ENCODE peak calls at places on chromosomes 3 and 15, in nine cellular contexts. C is tibial artery; J is pancreas; H is psoas muscle; Q is right lobe of liver; S is neuronal stem cell; N is lower lobe of right lung; F is astrocyte of the spinal cord; U is CD8-positive, alpha-beta T cell. O is an unnamed sample.

GRCh38 chr15:47822066-47822465 is 104.8 kb downstream of the SEMA6D start:
- DNase-seq in C (no peak), J (peak), H (no peak), Q (no peak), S (no peak), N (no peak), F (no peak), U (no peak), O (no peak)

GRCh38 chr3:184523825-184524615 is 37.6 kb upstream of the EPHB3 start:
- DNase-seq in C (no peak), J (no peak), H (no peak), Q (no peak), S (no peak), N (no peak), F (peak), U (peak), O (no peak)

GRCh38 chr3:188734395-188734794 is 437.4 kb upstream of the TPRG1 start:
- DNase-seq in C (no peak), J (no peak), H (no peak), Q (no peak), S (no peak), N (no peak), F (no peak), U (no peak), O (no peak)

GRCh38 chr3:113498221-113499005 is 16.5 kb downstream of the SPICE1 start:
- DNase-seq in C (no peak), J (no peak), H (no peak), Q (no peak), S (no peak), N (no peak), F (peak), U (no peak), O (no peak)

GRCh38 chr3:73353661-73354217 is 271.0 kb downstream of the PDZRN3 start:
- DNase-seq in C (no peak), J (no peak), H (no peak), Q (no peak), S (no peak), N (no peak), F (no peak), U (no peak), O (no peak)

GRCh38 chr3:108090066-108090700 is 648 bp downstream of the CD47 start:
- DNase-seq in C (peak), J (no peak), H (no peak), Q (peak), S (peak), N (peak), F (peak), U (no peak), O (no peak)

GRCh38 chr15:66848666-66849392 is 146.8 kb downstream of the SMAD6 start:
- DNase-seq in C (no peak), J (no peak), H (no peak), Q (peak), S (no peak), N (peak), F (no peak), U (no peak), O (no peak)

GRCh38 chr15:40343512-40343911 is 2.8 kb upstream of the CCDC9B start:
- DNase-seq in C (peak), J (no peak), H (peak), Q (no peak), S (no peak), N (no peak), F (peak), U (no peak), O (no peak)

GRCh38 chr15:65818927-65819562 is 27.0 kb upstream of the DENND4A start:
- DNase-seq in C (no peak), J (no peak), H (no peak), Q (no peak), S (no peak), N (no peak), F (no peak), U (no peak), O (no peak)

GRCh38 chr3:156172536-156172935 is 52.2 kb downstream of the KCNAB1 start:
- DNase-seq in C (no peak), J (no peak), H (no peak), Q (no peak), S (no peak), N (no peak), F (no peak), U (no peak), O (no peak)

GRCh38 chr3:50194903-50195500 is 3.6 kb downstream of the GNAT1 start:
- DNase-seq in C (no peak), J (peak), H (no peak), Q (peak), S (no peak), N (no peak), F (no peak), U (no peak), O (no peak)

GRCh38 chr3:125140011-125140813 is 72.3 kb downstream of the SLC12A8 start:
- DNase-seq in C (no peak), J (no peak), H (no peak), Q (no peak), S (no peak), N (no peak), F (peak), U (no peak), O (no peak)

GRCh38 chr3:4425707-4426106 is 41.4 kb downstream of the SUMF1 start:
- DNase-seq in C (no peak), J (no peak), H (no peak), Q (no peak), S (no peak), N (no peak), F (no peak), U (no peak), O (no peak)

GRCh38 chr15:85095566-85095965 is 113.9 kb downstream of the PDE8A start:
- DNase-seq in C (no peak), J (no peak), H (no peak), Q (no peak), S (no peak), N (no peak), F (no peak), U (no peak), O (no peak)

GRCh38 chr3:194139977-194140351 is 4.0 kb downstream of the HES1 start:
- DNase-seq in C (no peak), J (no peak), H (no peak), Q (no peak), S (no peak), N (no peak), F (no peak), U (no peak), O (no peak)

GRCh38 chr3:189304465-189305341 is 132.9 kb downstream of the TPRG1 start:
- DNase-seq in C (no peak), J (peak), H (no peak), Q (peak), S (no peak), N (peak), F (peak), U (no peak), O (no peak)

GRCh38 chr15:88834211-88834812 is 31.1 kb downstream of the ACAN start:
- DNase-seq in C (peak), J (no peak), H (peak), Q (no peak), S (peak), N (no peak), F (peak), U (peak), O (no peak)

DNA sequence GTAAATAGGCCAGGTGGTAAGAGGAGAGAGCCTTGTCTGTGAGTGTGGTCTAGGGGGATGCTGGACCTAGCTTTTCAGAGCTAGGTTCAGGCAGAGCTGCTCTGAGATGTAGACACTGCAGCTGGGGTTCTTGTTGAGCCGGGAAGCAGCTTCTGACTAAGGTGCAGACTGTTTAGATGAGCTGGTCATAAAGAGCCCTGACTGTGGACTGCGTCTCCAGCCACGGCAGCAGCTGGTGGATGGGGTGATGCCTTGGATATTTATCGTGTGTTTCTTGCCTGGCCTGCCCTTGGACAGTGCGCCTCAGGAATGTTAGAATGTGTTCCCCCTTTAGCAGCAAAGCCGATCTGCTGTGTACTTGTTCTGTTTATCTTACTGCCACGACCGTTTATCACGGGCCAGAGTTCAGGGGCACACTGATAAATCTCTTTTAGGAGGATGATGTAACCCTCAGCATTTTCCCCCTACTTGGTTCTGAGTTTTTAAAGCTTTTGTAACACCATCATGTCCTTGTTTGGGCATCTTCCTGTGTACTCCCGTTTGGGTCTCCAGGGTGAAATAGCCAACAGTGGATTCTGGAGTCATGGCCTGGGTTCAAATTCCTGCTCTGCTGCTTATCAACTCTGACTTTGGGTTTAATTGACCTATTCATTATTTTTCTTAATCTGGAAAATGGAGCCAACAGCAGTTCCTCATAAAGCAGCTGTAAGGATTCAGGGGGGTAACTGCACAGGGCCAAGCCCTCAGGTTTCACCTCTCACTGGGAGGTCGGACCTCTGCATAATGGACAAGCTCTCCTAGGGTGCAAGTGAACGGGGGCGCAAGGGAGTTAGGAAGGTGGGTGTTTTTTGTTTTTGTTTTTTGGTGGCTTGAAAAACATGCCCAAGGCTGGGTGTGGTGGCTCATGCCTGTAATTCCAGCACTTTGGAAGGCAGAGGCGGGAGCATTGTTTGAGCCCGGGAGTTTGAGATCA is 51.4 kb downstream of the FLNB start:
- DNase-seq in C (no peak), J (no peak), H (no peak), Q (peak), S (no peak), N (no peak), F (peak), U (no peak), O (peak)
- H3K4me3 ChIP-seq in C (peak), J (no peak), H (no peak), Q (no peak), S (no peak), N (no peak), F (no peak), U (no peak), O (no peak)

GRCh38 chr15:71760852-71761251 is 49.5 kb upstream of the NR2E3 start:
- DNase-seq in C (no peak), J (no peak), H (no peak), Q (no peak), S (no peak), N (no peak), F (no peak), U (no peak), O (no peak)
- H3K4me3 ChIP-seq in C (no peak), J (no peak), H (no peak), Q (no peak), S (no peak), N (no peak), F (no peak), U (no peak), O (no peak)

GRCh38 chr3:66393486-66394260 is 107.1 kb downstream of the LRIG1 start:
- DNase-seq in C (no peak), J (no peak), H (peak), Q (no peak), S (no peak), N (no peak), F (peak), U (peak), O (no peak)

GRCh38 chr3:66396888-66397287 is 103.9 kb downstream of the LRIG1 start:
- DNase-seq in C (no peak), J (no peak), H (peak), Q (no peak), S (no peak), N (no peak), F (no peak), U (no peak), O (peak)

GRCh38 chr3:66396161-66396760 is 104.6 kb downstream of the LRIG1 start:
- DNase-seq in C (no peak), J (no peak), H (peak), Q (no peak), S (no peak), N (no peak), F (no peak), U (no peak), O (peak)

GRCh38 chr3:66394261-66395249 is 106.3 kb downstream of the LRIG1 start:
- DNase-seq in C (no peak), J (no peak), H (peak), Q (no peak), S (no peak), N (no peak), F (peak), U (no peak), O (peak)

GRCh38 chr3:66395635-66396034 is 105.2 kb downstream of the LRIG1 start:
- DNase-seq in C (no peak), J (no peak), H (peak), Q (no peak), S (no peak), N (no peak), F (no peak), U (no peak), O (peak)
- H3K4me3 ChIP-seq in C (no peak), J (no peak), H (no peak), Q (no peak), S (no peak), N (no peak), F (no peak), U (no peak), O (no peak)

GRCh38 chr15:29822685-29823459 is 604 bp upstream of the TJP1 start:
- DNase-seq in C (peak), J (peak), H (peak), Q (peak), S (no peak), N (peak), F (peak), U (no peak), O (peak)

GRCh38 chr15:29822100-29822684 is at the start of gene TJP1:
- DNase-seq in C (peak), J (peak), H (peak), Q (peak), S (peak), N (peak), F (peak), U (no peak), O (peak)

GRCh38 chr15:29819979-29820801 is 2.1 kb downstream of the TJP1 start:
- DNase-seq in C (no peak), J (no peak), H (no peak), Q (no peak), S (no peak), N (no peak), F (no peak), U (no peak), O (no peak)

GRCh38 chr15:29821416-29822099 is 710 bp downstream of the TJP1 start:
- DNase-seq in C (peak), J (peak), H (peak), Q (peak), S (peak), N (peak), F (peak), U (no peak), O (peak)

GRCh38 chr15:29820802-29821160 is 1.5 kb downstream of the TJP1 start:
- DNase-seq in C (no peak), J (no peak), H (no peak), Q (no peak), S (no peak), N (no peak), F (no peak), U (no peak), O (no peak)
- H3K4me3 ChIP-seq in C (peak), J (peak), H (peak), Q (peak), S (peak), N (peak), F (peak), U (no peak), O (peak)

O was measured in suprapubic skin.